ENCODE peak calls at places on chromosomes 5 and 9, in six cellular contexts. B, Y, V, F, G and D are unnamed samples.

GRCh38 chr5:154251529-154251928 is 61.0 kb downstream of the GALNT10 start:
- DNase-seq in F (no peak), V (no peak), Y (no peak), G (no peak), B (no peak), D (no peak)

GRCh38 chr9:108149346-108149745 is 659.8 kb upstream of the KLF4 start:
- DNase-seq in V (no peak), F (no peak), G (no peak), Y (no peak), B (no peak), D (no peak)

GRCh38 chr9:69344459-69344858 is 19.4 kb downstream of the ENTREP1 start:
- DNase-seq in V (no peak), B (no peak), Y (no peak), G (no peak), F (no peak), D (no peak)

GRCh38 chr5:111461261-111461671 is 51.1 kb downstream of the STARD4 start:
- DNase-seq in G (no peak), V (no peak), F (peak; percentile 18), Y (no peak), B (no peak), D (no peak)

GRCh38 chr9:133854785-133855184 is 116.6 kb upstream of the SARDH start:
- DNase-seq in V (no peak), B (no peak), G (no peak), Y (no peak), F (no peak), D (no peak)

GRCh38 chr9:123246534-123246933 is 21.9 kb downstream of the STRBP start:
- DNase-seq in B (no peak), V (no peak), Y (no peak), G (no peak), F (no peak), D (no peak)

GRCh38 chr5:141513627-141514329 is 24.9 kb downstream of the PCDHGC5 start:
- DNase-seq in B (peak; percentile 57), F (peak; percentile 47), V (peak; percentile 87), G (peak; percentile 91), Y (peak; percentile 93), D (no peak)

GRCh38 chr5:140550147-140551079 is 3.0 kb downstream of the EIF4EBP3 start:
- DNase-seq in F (no peak), Y (no peak), V (no peak), B (no peak), G (no peak), D (no peak)

GRCh38 chr9:99948896-99949295 is 42.4 kb downstream of the STX17 start:
- DNase-seq in F (no peak), G (no peak), V (no peak), B (no peak), Y (no peak), D (no peak)

GRCh38 chr9:136648746-136649145 is 14.0 kb upstream of the EGFL7 start:
- DNase-seq in G (peak; percentile 45), Y (no peak), V (peak; percentile 83), F (peak; percentile 17), B (no peak), D (no peak)
- H3K4me3 ChIP-seq in G (peak overlapping the region; percentile 16), Y (no peak overlapping the region), V (no peak overlapping the region), F (no peak overlapping the region), B (no peak overlapping the region), D (no peak overlapping the region)

GRCh38 chr5:150513375-150514309 is 5.7 kb downstream of the NDST1 start:
- DNase-seq in V (no peak), F (no peak), Y (no peak), G (no peak), B (no peak), D (no peak)
- H3K4me1 ChIP-seq in V (peaks cover 45% of the 10 kb centered on the region), F (peaks cover 84% of the 10 kb centered on the region), Y (peaks cover 2% of the 10 kb centered on the region), G (peaks cover 70% of the 10 kb centered on the region), B (peaks cover 93% of the 10 kb centered on the region), D (no peaks in the 10 kb centered on the region)

DNA sequence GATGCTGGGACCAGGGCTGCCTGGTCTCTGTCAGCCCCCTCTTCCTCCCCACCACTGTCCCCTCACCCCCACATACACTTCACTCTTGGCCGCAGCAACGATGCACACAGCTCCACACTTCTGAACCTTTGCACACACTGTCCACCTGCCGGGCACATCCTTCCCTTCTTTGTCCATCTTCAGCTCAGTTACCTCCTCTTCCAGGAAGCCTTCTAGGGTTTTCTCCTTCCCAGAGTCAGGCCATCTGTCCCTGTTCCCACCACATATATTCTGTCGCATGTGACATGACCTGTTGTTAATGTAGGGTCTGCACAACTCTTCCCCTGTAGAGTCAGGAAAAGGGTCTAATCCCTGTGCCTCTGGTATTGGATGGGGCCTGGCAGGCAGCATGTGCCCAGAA is 38.6 kb upstream of the PHYKPL start:
- DNase-seq in G (no peak), F (no peak), B (no peak), V (no peak), Y (no peak), D (no peak)
- H3K27ac ChIP-seq in G (no peak overlapping the region), F (no peak overlapping the region), B (no peak overlapping the region), V (no peak overlapping the region), Y (no peak overlapping the region), D (no peak overlapping the region)

GRCh38 chr5:139475865-139476651 is 5.3 kb downstream of the SMIM33 start:
- DNase-seq in F (no peak), G (no peak), B (no peak), V (no peak), Y (no peak), D (no peak)

GRCh38 chr5:139472410-139473030 is 1.7 kb downstream of the SMIM33 start:
- DNase-seq in V (no peak), Y (no peak), B (no peak), G (no peak), F (no peak), D (no peak)

GRCh38 chr5:139474815-139475791 is 4.3 kb downstream of the SMIM33 start:
- DNase-seq in G (peak; percentile 45), B (no peak), Y (no peak), F (no peak), V (no peak), D (peak; percentile 27)

GRCh38 chr5:139473105-139473504 is 2.3 kb downstream of the SMIM33 start:
- DNase-seq in V (no peak), F (no peak), B (no peak), Y (no peak), G (no peak), D (no peak)

DNA sequence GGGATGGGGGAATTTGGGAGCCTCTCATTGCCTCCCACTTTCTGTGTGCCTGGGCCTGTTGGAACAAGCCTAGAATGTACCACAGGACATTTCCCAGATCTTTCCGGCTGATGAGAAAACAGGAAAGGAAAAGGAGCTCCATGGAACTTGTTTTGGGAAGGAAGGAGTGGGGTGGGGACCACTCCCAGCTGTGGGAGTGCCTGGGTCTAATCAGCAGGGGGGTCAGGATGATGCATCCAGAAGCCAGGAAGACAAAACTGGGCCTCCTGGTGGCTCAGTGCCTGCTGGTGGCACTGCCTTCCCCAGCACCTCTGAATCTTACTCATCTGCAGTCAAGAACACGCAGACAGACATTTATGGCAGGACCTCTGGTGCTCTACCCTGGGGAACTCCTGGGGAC is 2.8 kb downstream of the SMIM33 start:
- DNase-seq in B (no peak), V (no peak), Y (no peak), F (no peak), G (no peak), D (no peak)
- H3K4me3 ChIP-seq in B (no peak overlapping the region), V (no peak overlapping the region), Y (no peak overlapping the region), F (no peak overlapping the region), G (no peak overlapping the region), D (no peak overlapping the region)

GRCh38 chr5:107618233-107618632 is 52.5 kb downstream of the EFNA5 start:
- DNase-seq in B (no peak), G (no peak), V (no peak), Y (no peak), F (no peak), D (no peak)
- H3K4me1 ChIP-seq in B (peaks cover 5% of the 10 kb centered on the region), G (no peaks in the 10 kb centered on the region), V (no peaks in the 10 kb centered on the region), Y (no peaks in the 10 kb centered on the region), F (no peaks in the 10 kb centered on the region), D (no peaks in the 10 kb centered on the region)

GRCh38 chr9:35646583-35647265 is 4.0 kb downstream of the SIT1 start:
- DNase-seq in G (peak; percentile 88), B (peak; percentile 89), F (peak; percentile 94), V (peak; percentile 100), Y (peak; percentile 97), D (peak; percentile 90)

GRCh38 chr9:35651964-35652828 is 1.5 kb upstream of the SIT1 start:
- DNase-seq in F (no peak), V (no peak), G (no peak), Y (no peak), B (no peak), D (no peak)

GRCh38 chr9:35652829-35653209 is 2.1 kb upstream of the SIT1 start:
- DNase-seq in F (no peak), G (no peak), V (no peak), B (no peak), Y (no peak), D (no peak)

GRCh38 chr9:35650341-35651158 is at the start of gene SIT1:
- DNase-seq in G (no peak), B (no peak), F (no peak), V (no peak), Y (no peak), D (no peak)

GRCh38 chr9:35649431-35650340 is 1.0 kb downstream of the SIT1 start:
- DNase-seq in G (no peak), F (no peak), B (no peak), Y (peak; percentile 77), V (no peak), D (peak; percentile 43)
- H3K27ac ChIP-seq in G (no peak overlapping the region), F (no peak overlapping the region), B (no peak overlapping the region), Y (peak overlapping the region; percentile 87), V (peak overlapping the region; percentile 55), D (peak overlapping the region; percentile 70)

DNA sequence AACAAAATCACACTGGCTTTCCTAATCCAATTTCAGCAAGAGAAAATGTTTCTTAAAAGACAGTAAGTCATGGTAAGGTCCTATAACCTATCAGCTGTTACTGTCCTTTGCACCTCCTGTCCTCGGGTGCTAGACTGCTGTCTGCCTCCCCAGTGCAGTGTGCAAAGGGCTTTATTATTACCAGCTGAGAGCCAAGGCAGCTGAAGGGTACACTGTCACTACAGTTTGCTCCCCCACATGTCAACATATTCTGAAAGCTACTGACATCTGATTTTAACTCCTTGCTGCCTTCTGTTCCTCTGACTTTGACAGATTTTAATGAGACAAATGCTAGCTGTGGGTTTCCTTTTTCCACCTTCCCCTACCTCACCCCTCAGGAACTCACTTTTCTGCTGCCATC is 389.4 kb upstream of the SLC24A2 start:
- DNase-seq in G (no peak), Y (no peak), F (no peak), V (no peak), B (no peak), D (no peak)
- H3K4me3 ChIP-seq in G (no peak overlapping the region), Y (no peak overlapping the region), F (no peak overlapping the region), V (no peak overlapping the region), B (no peak overlapping the region), D (no peak overlapping the region)